ENCODE peak calls at places on chromosomes 1 and 21, in nine cellular contexts. R, V, L, H, U, K, I, F and S are unnamed samples.
A peak's percentile ranks its signal among the peaks of the same experiment; 100 is the strongest.

GRCh38 chr1:76074321-76075187 is at the start of gene ST6GALNAC3:
- DNase-seq in R (peak; percentile 25), V (peak; percentile 78), L (peak; percentile 79), H (peak; percentile 85), U (peak; percentile 65), K (peak; percentile 72), I (peak; percentile 57), F (peak; percentile 69), S (peak; percentile 64)

GRCh38 chr1:150268706-150269403 is at the start of gene APH1A:
- DNase-seq in R (peak; percentile 96), V (peak; percentile 96), L (peak; percentile 98), H (peak; percentile 92), U (peak; percentile 98), K (peak; percentile 97), I (peak; percentile 98), F (peak; percentile 97), S (peak; percentile 97)

GRCh38 chr21:38488640-38489282 is 9.5 kb downstream of the ERG start:
- DNase-seq in R (no peak), V (no peak), L (no peak), H (no peak), U (peak; percentile 35), K (no peak), I (no peak), F (no peak), S (no peak)

GRCh38 chr1:9182784-9183257 is 51.8 kb upstream of the H6PD start:
- DNase-seq in R (no peak), V (peak; percentile 34), L (no peak), H (no peak), U (no peak), K (no peak), I (no peak), F (no peak), S (no peak)

GRCh38 chr1:42756956-42757891 is 9.6 kb downstream of the P3H1 start:
- DNase-seq in R (peak; percentile 73), V (no peak), L (no peak), H (no peak), U (peak; percentile 73), K (peak; percentile 33), I (peak; percentile 85), F (no peak), S (peak; percentile 76)

GRCh38 chr1:47555307-47555706 is 117.5 kb downstream of the FOXD2 start:
- DNase-seq in R (no peak), V (no peak), L (no peak), H (no peak), U (no peak), K (peak; percentile 40), I (no peak), F (no peak), S (no peak)

GRCh38 chr1:234866007-234866866 is 256.3 kb upstream of the IRF2BP2 start:
- DNase-seq in R (peak; percentile 81), V (no peak), L (no peak), H (no peak), U (peak; percentile 89), K (peak; percentile 76), I (peak; percentile 91), F (no peak), S (peak; percentile 88)

GRCh38 chr1:110163591-110163990 is 13.3 kb downstream of the SLC6A17 start:
- DNase-seq in R (no peak), V (no peak), L (no peak), H (no peak), U (no peak), K (no peak), I (no peak), F (no peak), S (no peak)

GRCh38 chr1:34681481-34682451 is 73.1 kb upstream of the GJB5 start:
- DNase-seq in R (peak; percentile 52), V (no peak), L (peak; percentile 55), H (peak; percentile 71), U (peak; percentile 45), K (peak; percentile 80), I (peak; percentile 57), F (no peak), S (peak; percentile 50)

GRCh38 chr1:219699870-219700269 is 87.0 kb upstream of the ZC3H11B start:
- DNase-seq in R (peak; percentile 97), V (no peak), L (no peak), H (no peak), U (peak; percentile 91), K (no peak), I (peak; percentile 93), F (no peak), S (peak; percentile 94)

GRCh38 chr1:44418022-44418673 is 13.1 kb downstream of the RNF220 start:
- DNase-seq in R (no peak), V (no peak), L (no peak), H (no peak), U (no peak), K (no peak), I (no peak), F (no peak), S (no peak)

GRCh38 chr1:108719253-108719652 is 6.5 kb downstream of the FNDC7 start:
- DNase-seq in R (no peak), V (no peak), L (no peak), H (no peak), U (peak; percentile 26), K (no peak), I (no peak), F (no peak), S (peak; percentile 21)

GRCh38 chr1:28582248-28582615 is 9.8 kb upstream of the RAB42 start:
- DNase-seq in R (peak; percentile 62), V (no peak), L (no peak), H (no peak), U (peak; percentile 58), K (no peak), I (peak; percentile 54), F (no peak), S (peak; percentile 54)

GRCh38 chr1:153357076-153357852 is 390 bp upstream of the S100A9 start:
- DNase-seq in R (no peak), V (peak; percentile 65), L (peak; percentile 93), H (no peak), U (no peak), K (peak; percentile 74), I (no peak), F (no peak), S (no peak)

GRCh38 chr1:192516776-192517297 is 58.7 kb upstream of the RGS1 start:
- DNase-seq in R (no peak), V (no peak), L (no peak), H (no peak), U (no peak), K (peak; percentile 6), I (no peak), F (no peak), S (no peak)

GRCh38 chr1:42335809-42336518 is 929 bp upstream of the FOXJ3 start:
- DNase-seq in R (peak; percentile 69), V (no peak), L (peak; percentile 51), H (no peak), U (peak; percentile 70), K (no peak), I (peak; percentile 73), F (no peak), S (peak; percentile 56)

GRCh38 chr1:218164930-218165686 is 120.0 kb upstream of the RRP15 start:
- DNase-seq in R (no peak), V (peak; percentile 38), L (no peak), H (peak; percentile 46), U (peak; percentile 1), K (peak; percentile 24), I (no peak), F (no peak), S (peak; percentile 4)

GRCh38 chr1:186435336-186435735 is 25.6 kb downstream of the PDC start:
- DNase-seq in R (peak; percentile 25), V (no peak), L (no peak), H (no peak), U (peak; percentile 14), K (no peak), I (peak; percentile 46), F (no peak), S (peak; percentile 60)

DNA sequence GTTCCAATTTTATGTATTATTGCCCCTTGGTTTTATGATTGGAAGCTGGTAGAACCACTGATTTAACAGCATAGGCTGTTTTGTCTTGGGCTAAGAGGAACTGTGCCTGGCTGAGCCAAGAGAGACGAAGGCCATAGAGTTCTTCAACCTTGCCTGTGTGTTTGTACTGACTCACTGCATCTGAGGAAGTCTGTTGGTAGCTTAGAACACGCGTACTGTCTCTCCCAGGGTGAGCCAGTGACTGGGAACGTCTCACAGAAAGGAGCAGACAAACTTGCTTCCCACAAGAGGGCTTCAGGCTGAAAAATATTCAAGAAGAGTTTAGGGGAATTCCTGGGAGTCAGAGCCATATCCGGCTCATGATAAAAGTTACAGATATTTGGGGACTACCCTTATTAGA is 14.9 kb downstream of the TMEM51 start:
- DNase-seq in R (peak; percentile 76), V (no peak), L (no peak), H (no peak), U (peak; percentile 72), K (peak; percentile 46), I (peak; percentile 97), F (no peak), S (peak; percentile 89)
- TF ChIP-seq CTCF in R (no peak), V (no peak), L (no peak), H (no peak), U (peak; percentile 15), K (no peak), I (peak; percentile 38), F (no peak), S (peak; percentile 16)

GRCh38 chr1:15684468-15685283 is 556 bp downstream of the PLEKHM2 start:
- DNase-seq in R (peak; percentile 32), V (peak; percentile 42), L (no peak), H (peak; percentile 59), U (no peak), K (peak; percentile 29), I (no peak), F (no peak), S (peak; percentile 18)
- TF ChIP-seq CTCF in R (peak; percentile 47), V (peak; percentile 35), L (no peak), H (no peak), U (no peak), K (no peak), I (no peak), F (no peak), S (no peak)

GRCh38 chr1:208084220-208084619 is 160.0 kb downstream of the PLXNA2 start:
- DNase-seq in R (no peak), V (no peak), L (no peak), H (no peak), U (no peak), K (no peak), I (no peak), F (no peak), S (no peak)

GRCh38 chr1:208080396-208081276 is 163.5 kb downstream of the PLXNA2 start:
- DNase-seq in R (no peak), V (no peak), L (no peak), H (no peak), U (no peak), K (no peak), I (no peak), F (no peak), S (no peak)

GRCh38 chr1:208083715-208084085 is 160.5 kb downstream of the PLXNA2 start:
- DNase-seq in R (no peak), V (no peak), L (no peak), H (no peak), U (no peak), K (no peak), I (no peak), F (no peak), S (no peak)

GRCh38 chr1:208083016-208083714 is 161.0 kb downstream of the PLXNA2 start:
- DNase-seq in R (no peak), V (no peak), L (no peak), H (no peak), U (no peak), K (no peak), I (no peak), F (no peak), S (no peak)

GRCh38 chr1:208081972-208082371 is 162.2 kb downstream of the PLXNA2 start:
- DNase-seq in R (no peak), V (no peak), L (no peak), H (no peak), U (no peak), K (no peak), I (peak; percentile 55), F (no peak), S (no peak)
- TF ChIP-seq CTCF in R (no peak), V (peak; percentile 39), L (no peak), H (no peak), U (no peak), K (no peak), I (peak; percentile 65), F (peak; percentile 40), S (no peak)

GRCh38 chr1:51058863-51059262 is 43.2 kb upstream of the C1orf185 start:
- DNase-seq in R (peak; percentile 44), V (no peak), L (no peak), H (no peak), U (peak; percentile 29), K (peak; percentile 19), I (peak; percentile 48), F (no peak), S (peak; percentile 39)
- TF ChIP-seq CTCF in R (peak; percentile 56), V (no peak), L (peak; percentile 15), H (no peak), U (peak; percentile 48), K (peak; percentile 54), I (peak; percentile 64), F (no peak), S (peak; percentile 38)